ENCODE peak calls at places on chromosomes 4 and X, in five cellular contexts. R is B cell, H is heart right ventricle, B is astrocyte of the spinal cord, I is progenitor cell of endocrine pancreas. Q is an unnamed sample.

GRCh38 chrX:288561-288991 is 7.4 kb downstream of the PLCXD1 start:
- DNase-seq in R (no peak), H (no peak), B (no peak), I (no peak), Q (no peak)

GRCh38 chr4:91089194-91089593 is 962.0 kb downstream of the CCSER1 start:
- DNase-seq in R (peak; percentile 4), H (no peak), B (no peak), I (no peak), Q (no peak)

GRCh38 chr4:26803462-26803861 is 57.2 kb upstream of the STIM2 start:
- DNase-seq in R (no peak), H (no peak), B (no peak), I (no peak), Q (no peak)

GRCh38 chrX:39397561-39398200 is 596.4 kb downstream of the MID1IP1 start:
- DNase-seq in R (no peak), H (no peak), B (no peak), I (no peak), Q (no peak)

GRCh38 chr4:169996379-169997245 is 29.6 kb downstream of the MFAP3L start:
- DNase-seq in R (no peak), H (no peak), B (no peak), I (no peak), Q (no peak)

GRCh38 chr4:89356086-89356485 is 48.5 kb upstream of the GPRIN3 start:
- DNase-seq in R (no peak), H (no peak), B (no peak), I (no peak), Q (no peak)

GRCh38 chr4:119646347-119647071 is 17.9 kb upstream of the PDE5A start:
- DNase-seq in R (no peak), H (no peak), B (peak; percentile 83), I (no peak), Q (no peak)

GRCh38 chr4:71559957-71560541 is 221.2 kb downstream of the SLC4A4 start:
- DNase-seq in R (no peak), H (no peak), B (peak; percentile 76), I (no peak), Q (peak; percentile 40)

GRCh38 chr4:109730294-109731051 is 603 bp upstream of the PLA2G12A start:
- DNase-seq in R (no peak), H (peak; percentile 47), B (peak; percentile 67), I (peak; percentile 30), Q (peak; percentile 59)

GRCh38 chr4:112029642-112030235 is 115.5 kb upstream of the FAM241A start:
- DNase-seq in R (no peak), H (no peak), B (no peak), I (no peak), Q (peak; percentile 5)

GRCh38 chrX:73683236-73683859 is 120.4 kb downstream of the CHIC1 start:
- DNase-seq in R (no peak), H (no peak), B (peak; percentile 24), I (no peak), Q (peak; percentile 59)

GRCh38 chr4:15638418-15638817 is 16.7 kb downstream of the FBXL5 start:
- DNase-seq in R (no peak), H (no peak), B (no peak), I (no peak), Q (no peak)

GRCh38 chrX:150715180-150715579 is 22.0 kb downstream of the MTMR1 start:
- DNase-seq in R (no peak), H (no peak), B (no peak), I (no peak), Q (no peak)

GRCh38 chr4:20326977-20327376 is 75.3 kb downstream of the SLIT2 start:
- DNase-seq in R (no peak), H (no peak), B (no peak), I (no peak), Q (no peak)

GRCh38 chr4:158013858-158014257 is 159.0 kb downstream of the GASK1B start:
- DNase-seq in R (no peak), H (no peak), B (peak; percentile 67), I (no peak), Q (peak; percentile 76)

GRCh38 chr4:88352062-88352461 is 26.6 kb upstream of the HERC6 start:
- DNase-seq in R (no peak), H (no peak), B (peak; percentile 28), I (no peak), Q (peak; percentile 78)

GRCh38 chrX:81377329-81377728 is 175.4 kb downstream of the SH3BGRL start:
- DNase-seq in R (peak; percentile 19), H (no peak), B (peak; percentile 31), I (no peak), Q (peak; percentile 52)

GRCh38 chrX:138128025-138128671 is 562.2 kb downstream of the ZIC3 start:
- DNase-seq in R (peak; percentile 18), H (no peak), B (peak; percentile 41), I (no peak), Q (peak; percentile 34)

GRCh38 chr4:8015512-8015911 is 75.9 kb upstream of the AFAP1 start:
- DNase-seq in R (no peak), H (no peak), B (peak; percentile 8), I (no peak), Q (peak; percentile 35)

GRCh38 chrX:1072637-1073377 is 139.6 kb downstream of the CRLF2 start:
- DNase-seq in R (peak; percentile 49), H (no peak), B (no peak), I (no peak), Q (no peak)

GRCh38 chr4:56129431-56129861 is 180.7 kb downstream of the CEP135 start:
- DNase-seq in R (peak; percentile 7), H (no peak), B (no peak), I (no peak), Q (no peak)

GRCh38 chr4:138241281-138242075 is 671 bp downstream of the SLC7A11 start:
- DNase-seq in R (no peak), H (no peak), B (peak; percentile 35), I (no peak), Q (peak; percentile 46)

GRCh38 chrX:84047339-84047738 is 140.7 kb downstream of the RPS6KA6 start:
- DNase-seq in R (no peak), H (no peak), B (no peak), I (no peak), Q (no peak)

GRCh38 chr4:54840992-54841768 is 183.4 kb downstream of the KIT start:
- DNase-seq in R (peak; percentile 3), H (no peak), B (peak; percentile 12), I (no peak), Q (peak; percentile 26)

DNA sequence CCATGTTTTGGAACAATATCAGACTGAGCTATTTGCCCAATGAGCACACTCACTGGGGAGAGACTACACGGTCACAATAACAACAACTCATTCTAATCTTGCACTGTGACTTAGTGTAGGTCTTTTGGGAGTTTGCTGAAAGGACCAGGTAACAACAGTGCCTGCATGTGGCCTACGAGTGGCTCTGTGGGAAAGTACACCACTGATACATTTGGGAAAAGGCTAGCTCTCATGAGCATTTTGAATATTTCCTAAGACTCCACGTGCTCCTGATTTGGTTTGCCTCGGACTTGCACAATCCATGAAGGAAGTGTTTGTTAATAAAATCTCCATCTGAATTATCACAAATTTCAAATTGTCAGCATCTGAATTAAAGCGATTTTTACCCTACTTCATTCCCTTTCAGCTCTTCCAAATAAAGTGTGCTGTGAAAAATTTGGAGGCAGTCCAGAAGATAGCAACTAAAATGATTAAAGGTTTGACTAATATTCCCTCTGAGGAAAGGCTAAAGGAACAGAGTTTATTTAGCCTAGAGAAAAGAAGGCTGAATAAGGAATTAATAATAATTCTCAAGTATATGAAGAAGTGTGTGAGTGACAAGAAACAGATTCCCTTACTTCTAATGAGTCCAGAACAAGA is 406.4 kb downstream of the PPARGC1A start:
- DNase-seq in R (no peak), H (no peak), B (no peak), I (no peak), Q (no peak)
- TF ChIP-seq CTCF in R (no peak), H (no peak), B (no peak), I (no peak), Q (no peak)

DNA sequence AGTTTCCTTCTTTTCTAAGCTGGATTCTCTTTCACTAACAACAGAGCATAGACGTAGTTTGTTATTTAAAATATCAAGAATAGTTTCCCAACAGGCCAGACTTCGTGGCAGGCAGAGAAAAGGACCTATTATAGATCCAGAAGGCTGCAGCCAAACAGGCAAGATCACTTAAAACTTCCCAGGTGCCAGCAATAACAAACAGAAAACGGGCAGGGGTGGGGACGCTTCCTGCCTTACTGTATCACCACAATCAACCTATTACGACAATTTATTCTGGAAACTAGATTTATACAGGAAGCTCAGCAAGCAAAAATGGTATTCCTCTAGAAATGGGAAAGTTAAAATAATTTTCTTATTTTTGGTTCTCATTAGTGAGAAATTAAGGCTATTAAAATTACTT is 22.1 kb downstream of the RWDD4 start:
- DNase-seq in R (no peak), H (no peak), B (peak; percentile 55), I (no peak), Q (peak; percentile 69)
- TF ChIP-seq CTCF in R (no peak), H (no peak), B (no peak), I (no peak), Q (no peak)

GRCh38 chr4:178296669-178297068 is 854.4 kb upstream of the AGA start:
- DNase-seq in R (no peak), H (no peak), B (no peak), I (no peak), Q (no peak)
- TF ChIP-seq CTCF in R (no peak), H (no peak), B (no peak), I (no peak), Q (no peak)

GRCh38 chrX:54788446-54788845 is 9.6 kb downstream of the ITIH6 start:
- DNase-seq in R (no peak), H (no peak), B (no peak), I (no peak), Q (no peak)

GRCh38 chrX:54785901-54786300 is 12.2 kb downstream of the ITIH6 start:
- DNase-seq in R (no peak), H (no peak), B (no peak), I (no peak), Q (peak; percentile 35)

DNA sequence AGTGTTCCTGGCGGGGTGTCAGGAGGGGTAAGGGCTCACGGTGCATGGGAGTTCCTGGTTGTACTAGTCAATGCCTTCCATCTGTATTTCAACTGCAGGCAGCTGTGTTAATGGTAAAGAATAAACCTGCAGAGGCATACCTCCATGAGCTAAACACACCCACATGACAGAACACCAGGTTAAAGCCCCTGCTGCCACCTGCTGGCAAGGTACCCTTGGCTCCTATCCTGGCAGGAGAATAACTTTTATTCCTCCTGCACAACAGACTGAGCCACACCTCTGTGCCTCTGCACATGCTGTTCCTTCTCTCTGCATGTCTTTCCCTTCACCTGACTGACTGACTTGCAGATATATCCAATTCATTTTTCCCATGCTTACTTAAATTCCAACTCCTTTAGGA is 11.1 kb downstream of the ITIH6 start:
- DNase-seq in R (peak; percentile 17), H (no peak), B (no peak), I (no peak), Q (no peak)
- TF ChIP-seq CTCF in R (peak; percentile 7), H (no peak), B (no peak), I (peak; percentile 51), Q (peak; percentile 27)